ENCODE peak calls at places on chromosomes 1 and 21, in five cellular contexts. One of them, this sample, is unnamed.

GRCh38 chr1:199362996-199363395 is 664.5 kb upstream of the NR5A2 start:
- DNase-seq in naive thymus-derived CD4-positive, alpha-beta T cell: no peak
- DNase-seq in HFF-Myc: no peak
- DNase-seq in AG04450: no peak
- DNase-seq in astrocyte of the spinal cord: no peak
- DNase-seq in this sample: no peak

GRCh38 chr1:227356582-227357228 is 38.4 kb upstream of the CDC42BPA start:
- DNase-seq in naive thymus-derived CD4-positive, alpha-beta T cell: no peak
- DNase-seq in HFF-Myc: no peak
- DNase-seq in astrocyte of the spinal cord: no peak
- DNase-seq in AG04450: no peak
- DNase-seq in this sample: no peak

GRCh38 chr21:45266518-45267389 is 20.9 kb downstream of the POFUT2 start:
- DNase-seq in astrocyte of the spinal cord: peak; percentile 30
- DNase-seq in AG04450: no peak
- DNase-seq in HFF-Myc: no peak
- DNase-seq in naive thymus-derived CD4-positive, alpha-beta T cell: peak; percentile 34
- DNase-seq in this sample: no peak

GRCh38 chr21:39712976-39713375 is 32.0 kb upstream of the IGSF5 start:
- DNase-seq in astrocyte of the spinal cord: no peak
- DNase-seq in naive thymus-derived CD4-positive, alpha-beta T cell: no peak
- DNase-seq in HFF-Myc: no peak
- DNase-seq in AG04450: no peak
- DNase-seq in this sample: no peak

GRCh38 chr1:26237230-26237966 is 3.4 kb downstream of the CEP85 start:
- DNase-seq in AG04450: no peak
- DNase-seq in HFF-Myc: no peak
- DNase-seq in astrocyte of the spinal cord: peak; percentile 58
- DNase-seq in naive thymus-derived CD4-positive, alpha-beta T cell: no peak
- DNase-seq in this sample: no peak

GRCh38 chr1:179310271-179310670 is 16.7 kb downstream of the SOAT1 start:
- DNase-seq in naive thymus-derived CD4-positive, alpha-beta T cell: no peak
- DNase-seq in AG04450: peak; percentile 44
- DNase-seq in astrocyte of the spinal cord: peak; percentile 63
- DNase-seq in HFF-Myc: no peak
- DNase-seq in this sample: no peak

GRCh38 chr21:14630556-14631069 is 84.5 kb upstream of the SAMSN1 start:
- DNase-seq in HFF-Myc: no peak
- DNase-seq in AG04450: no peak
- DNase-seq in astrocyte of the spinal cord: no peak
- DNase-seq in naive thymus-derived CD4-positive, alpha-beta T cell: no peak
- DNase-seq in this sample: no peak

GRCh38 chr1:152436593-152437338 is 22.7 kb upstream of the CRNN start:
- DNase-seq in AG04450: no peak
- DNase-seq in naive thymus-derived CD4-positive, alpha-beta T cell: no peak
- DNase-seq in HFF-Myc: no peak
- DNase-seq in astrocyte of the spinal cord: no peak
- DNase-seq in this sample: no peak

GRCh38 chr1:245232936-245233335 is 78.2 kb downstream of the KIF26B start:
- DNase-seq in AG04450: no peak
- DNase-seq in astrocyte of the spinal cord: no peak
- DNase-seq in HFF-Myc: no peak
- DNase-seq in naive thymus-derived CD4-positive, alpha-beta T cell: no peak
- DNase-seq in this sample: no peak

GRCh38 chr1:221166559-221167318 is 287.5 kb downstream of the HLX start:
- DNase-seq in AG04450: no peak
- DNase-seq in astrocyte of the spinal cord: no peak
- DNase-seq in naive thymus-derived CD4-positive, alpha-beta T cell: no peak
- DNase-seq in HFF-Myc: no peak
- DNase-seq in this sample: no peak

GRCh38 chr1:214377886-214378285 is 96.9 kb downstream of the SMYD2 start:
- DNase-seq in astrocyte of the spinal cord: peak; percentile 47
- DNase-seq in HFF-Myc: peak; percentile 20
- DNase-seq in AG04450: peak; percentile 43
- DNase-seq in naive thymus-derived CD4-positive, alpha-beta T cell: no peak
- DNase-seq in this sample: no peak

GRCh38 chr1:2322065-2322571 is 69.2 kb downstream of the MORN1 start:
- DNase-seq in HFF-Myc: no peak
- DNase-seq in astrocyte of the spinal cord: peak; percentile 95
- DNase-seq in AG04450: peak; percentile 56
- DNase-seq in naive thymus-derived CD4-positive, alpha-beta T cell: no peak
- DNase-seq in this sample: peak; percentile 92

GRCh38 chr21:45138199-45139002 is 64.0 kb downstream of the ADARB1 start:
- DNase-seq in naive thymus-derived CD4-positive, alpha-beta T cell: peak; percentile 40
- DNase-seq in HFF-Myc: peak; percentile 31
- DNase-seq in astrocyte of the spinal cord: peak; percentile 58
- DNase-seq in AG04450: no peak
- DNase-seq in this sample: peak; percentile 43

GRCh38 chr1:154739654-154740053 is 130.4 kb downstream of the KCNN3 start:
- DNase-seq in naive thymus-derived CD4-positive, alpha-beta T cell: no peak
- DNase-seq in astrocyte of the spinal cord: no peak
- DNase-seq in AG04450: no peak
- DNase-seq in HFF-Myc: no peak
- DNase-seq in this sample: no peak

GRCh38 chr1:210358511-210359148 is 29.9 kb downstream of the HHAT start:
- DNase-seq in HFF-Myc: no peak
- DNase-seq in astrocyte of the spinal cord: no peak
- DNase-seq in AG04450: no peak
- DNase-seq in naive thymus-derived CD4-positive, alpha-beta T cell: no peak
- DNase-seq in this sample: no peak

GRCh38 chr1:31849653-31850052 is 33.8 kb upstream of the SPOCD1 start:
- DNase-seq in naive thymus-derived CD4-positive, alpha-beta T cell: no peak
- DNase-seq in astrocyte of the spinal cord: no peak
- DNase-seq in HFF-Myc: no peak
- DNase-seq in AG04450: no peak
- DNase-seq in this sample: no peak

GRCh38 chr1:68495532-68495931 is 1.4 kb downstream of the DEPDC1 start:
- DNase-seq in naive thymus-derived CD4-positive, alpha-beta T cell: no peak
- DNase-seq in AG04450: no peak
- DNase-seq in astrocyte of the spinal cord: no peak
- DNase-seq in HFF-Myc: no peak
- DNase-seq in this sample: no peak

GRCh38 chr1:235138821-235139220 is 10.2 kb upstream of the TOMM20 start:
- DNase-seq in naive thymus-derived CD4-positive, alpha-beta T cell: no peak
- DNase-seq in AG04450: no peak
- DNase-seq in astrocyte of the spinal cord: no peak
- DNase-seq in HFF-Myc: no peak
- DNase-seq in this sample: no peak

GRCh38 chr1:206658264-206658980 is 23.1 kb downstream of the DYRK3 start:
- DNase-seq in astrocyte of the spinal cord: peak; percentile 27
- DNase-seq in naive thymus-derived CD4-positive, alpha-beta T cell: peak; percentile 19
- DNase-seq in AG04450: no peak
- DNase-seq in HFF-Myc: no peak
- DNase-seq in this sample: no peak

GRCh38 chr1:914253-914890 is 9.4 kb upstream of the SAMD11 start:
- DNase-seq in AG04450: no peak
- DNase-seq in naive thymus-derived CD4-positive, alpha-beta T cell: no peak
- DNase-seq in astrocyte of the spinal cord: no peak
- DNase-seq in HFF-Myc: no peak
- DNase-seq in this sample: no peak

GRCh38 chr1:168693872-168694238 is 35.2 kb downstream of the DPT start:
- DNase-seq in naive thymus-derived CD4-positive, alpha-beta T cell: no peak
- DNase-seq in astrocyte of the spinal cord: no peak
- DNase-seq in HFF-Myc: no peak
- DNase-seq in AG04450: no peak
- DNase-seq in this sample: no peak

GRCh38 chr1:160883586-160883985 is 1.4 kb downstream of the ITLN1 start:
- DNase-seq in HFF-Myc: no peak
- DNase-seq in naive thymus-derived CD4-positive, alpha-beta T cell: no peak
- DNase-seq in astrocyte of the spinal cord: no peak
- DNase-seq in AG04450: no peak
- DNase-seq in this sample: no peak

GRCh38 chr21:34916446-34916845 is 132.7 kb downstream of the RUNX1 start:
- DNase-seq in HFF-Myc: peak; percentile 91
- DNase-seq in astrocyte of the spinal cord: no peak
- DNase-seq in naive thymus-derived CD4-positive, alpha-beta T cell: no peak
- DNase-seq in AG04450: peak; percentile 38
- DNase-seq in this sample: no peak

GRCh38 chr1:163821679-163822078 is 499.9 kb downstream of the NUF2 start:
- DNase-seq in AG04450: no peak
- DNase-seq in naive thymus-derived CD4-positive, alpha-beta T cell: no peak
- DNase-seq in astrocyte of the spinal cord: no peak
- DNase-seq in HFF-Myc: no peak
- DNase-seq in this sample: no peak

GRCh38 chr1:112515311-112516009 is 6.7 kb downstream of the WNT2B start:
- DNase-seq in AG04450: no peak
- DNase-seq in astrocyte of the spinal cord: peak; percentile 69
- DNase-seq in HFF-Myc: no peak
- DNase-seq in naive thymus-derived CD4-positive, alpha-beta T cell: no peak
- DNase-seq in this sample: no peak

GRCh38 chr1:226100436-226101347 is 38.2 kb downstream of the H3-3A start:
- DNase-seq in AG04450: no peak
- DNase-seq in astrocyte of the spinal cord: no peak
- DNase-seq in naive thymus-derived CD4-positive, alpha-beta T cell: no peak
- DNase-seq in HFF-Myc: no peak
- DNase-seq in this sample: peak; percentile 54

GRCh38 chr1:101235696-101236545 is 898 bp upstream of the S1PR1 start:
- DNase-seq in astrocyte of the spinal cord: peak; percentile 29
- DNase-seq in naive thymus-derived CD4-positive, alpha-beta T cell: no peak
- DNase-seq in AG04450: no peak
- DNase-seq in HFF-Myc: no peak
- DNase-seq in this sample: peak; percentile 41

GRCh38 chr1:229430761-229431269 is 3.1 kb downstream of the ACTA1 start:
- DNase-seq in AG04450: no peak
- DNase-seq in HFF-Myc: no peak
- DNase-seq in naive thymus-derived CD4-positive, alpha-beta T cell: no peak
- DNase-seq in astrocyte of the spinal cord: peak; percentile 53
- DNase-seq in this sample: peak; percentile 43

GRCh38 chr1:226526801-226527595 is 21.6 kb upstream of the STUM start:
- DNase-seq in naive thymus-derived CD4-positive, alpha-beta T cell: no peak
- DNase-seq in HFF-Myc: no peak
- DNase-seq in AG04450: no peak
- DNase-seq in astrocyte of the spinal cord: no peak
- DNase-seq in this sample: no peak

DNA sequence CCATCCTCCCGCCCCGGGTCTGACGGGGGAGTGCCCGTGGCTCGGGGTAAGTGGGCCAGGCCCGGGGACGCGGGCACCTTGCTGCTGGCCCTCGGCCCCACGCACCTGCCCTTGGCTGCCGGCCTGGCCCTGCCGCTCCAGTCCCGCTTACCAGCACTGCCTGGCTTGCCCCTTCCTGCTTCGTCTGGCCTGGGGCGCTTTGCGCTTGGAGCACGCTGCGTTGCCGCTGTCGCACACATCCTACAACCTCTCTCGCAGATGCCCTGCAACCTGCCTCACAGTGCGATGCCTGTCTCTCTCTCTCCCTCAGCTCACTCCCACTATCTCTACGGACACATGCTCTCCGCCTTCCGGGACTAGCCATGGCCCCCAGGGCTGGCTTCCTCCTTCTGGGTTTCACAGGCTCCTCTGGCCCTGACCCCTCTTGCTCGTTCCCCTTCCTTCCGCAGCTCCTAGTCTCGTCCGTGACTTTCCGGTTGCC is 9.7 kb downstream of the MYOG start:
- DNase-seq in naive thymus-derived CD4-positive, alpha-beta T cell: no peak
- DNase-seq in AG04450: no peak
- DNase-seq in astrocyte of the spinal cord: no peak
- DNase-seq in HFF-Myc: no peak
- DNase-seq in this sample: no peak
- H3K4me3 ChIP-seq in naive thymus-derived CD4-positive, alpha-beta T cell: no peak overlapping the region
- H3K4me3 ChIP-seq in AG04450: no peak overlapping the region
- H3K4me3 ChIP-seq in astrocyte of the spinal cord: no peak overlapping the region
- H3K4me3 ChIP-seq in HFF-Myc: no peak overlapping the region
- H3K4me3 ChIP-seq in this sample: no peak overlapping the region

DNA sequence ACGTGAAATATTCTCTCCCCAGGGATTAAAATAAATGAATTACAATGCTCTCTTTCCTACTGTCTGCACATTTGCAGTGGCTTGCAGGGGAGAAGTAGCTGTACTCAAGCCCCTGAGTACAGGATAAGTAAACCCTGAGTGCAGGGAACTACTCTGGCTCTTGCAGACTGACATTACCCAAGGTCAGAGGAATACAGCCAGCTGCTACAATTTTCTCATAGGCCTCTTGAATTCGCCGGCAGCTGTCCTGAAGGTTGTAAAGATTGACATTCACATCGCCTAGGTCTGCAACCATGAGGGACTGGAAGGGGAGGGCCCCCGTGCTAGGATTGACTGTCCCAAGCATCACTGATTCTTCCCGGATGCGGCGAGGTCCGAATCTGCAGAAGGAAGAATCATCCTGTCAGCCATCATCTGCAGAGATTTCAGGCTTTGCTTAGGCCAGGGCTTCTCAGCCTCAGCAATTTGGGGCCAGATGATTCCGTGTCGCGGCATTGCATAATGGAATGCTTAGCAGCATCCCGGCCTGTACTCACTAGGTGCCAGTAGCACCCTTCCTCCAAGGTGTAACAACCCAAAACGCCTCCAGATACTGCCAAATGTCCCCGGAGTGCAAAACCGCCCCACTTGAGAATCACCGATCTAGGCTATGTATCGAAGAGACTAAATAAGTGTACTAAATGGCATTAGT is 1.7 kb downstream of the AGMAT start:
- DNase-seq in astrocyte of the spinal cord: no peak
- DNase-seq in naive thymus-derived CD4-positive, alpha-beta T cell: no peak
- DNase-seq in HFF-Myc: no peak
- DNase-seq in AG04450: no peak
- DNase-seq in this sample: no peak
- H3K4me3 ChIP-seq in astrocyte of the spinal cord: no peak overlapping the region
- H3K4me3 ChIP-seq in naive thymus-derived CD4-positive, alpha-beta T cell: no peak overlapping the region
- H3K4me3 ChIP-seq in HFF-Myc: no peak overlapping the region
- H3K4me3 ChIP-seq in AG04450: no peak overlapping the region
- H3K4me3 ChIP-seq in this sample: no peak overlapping the region

GRCh38 chr1:113858418-113858817 is 13.1 kb downstream of the PTPN22 start:
- DNase-seq in HFF-Myc: no peak
- DNase-seq in naive thymus-derived CD4-positive, alpha-beta T cell: no peak
- DNase-seq in AG04450: no peak
- DNase-seq in astrocyte of the spinal cord: no peak
- DNase-seq in this sample: no peak
- H3K4me3 ChIP-seq in HFF-Myc: no peak overlapping the region
- H3K4me3 ChIP-seq in naive thymus-derived CD4-positive, alpha-beta T cell: no peak overlapping the region
- H3K4me3 ChIP-seq in AG04450: no peak overlapping the region
- H3K4me3 ChIP-seq in astrocyte of the spinal cord: no peak overlapping the region
- H3K4me3 ChIP-seq in this sample: no peak overlapping the region

GRCh38 chr1:43067856-43068751 is 104.0 kb downstream of the EBNA1BP2 start:
- DNase-seq in HFF-Myc: no peak
- DNase-seq in AG04450: no peak
- DNase-seq in astrocyte of the spinal cord: no peak
- DNase-seq in naive thymus-derived CD4-positive, alpha-beta T cell: no peak
- DNase-seq in this sample: peak; percentile 57

GRCh38 chr1:43069481-43070050 is 102.5 kb downstream of the EBNA1BP2 start:
- DNase-seq in AG04450: no peak
- DNase-seq in HFF-Myc: no peak
- DNase-seq in astrocyte of the spinal cord: peak; percentile 34
- DNase-seq in naive thymus-derived CD4-positive, alpha-beta T cell: no peak
- DNase-seq in this sample: peak; percentile 63

GRCh38 chr1:43067233-43067745 is 104.8 kb downstream of the EBNA1BP2 start:
- DNase-seq in naive thymus-derived CD4-positive, alpha-beta T cell: no peak
- DNase-seq in HFF-Myc: no peak
- DNase-seq in AG04450: no peak
- DNase-seq in astrocyte of the spinal cord: no peak
- DNase-seq in this sample: no peak

GRCh38 chr1:43071241-43071640 is 100.8 kb downstream of the EBNA1BP2 start:
- DNase-seq in naive thymus-derived CD4-positive, alpha-beta T cell: no peak
- DNase-seq in HFF-Myc: no peak
- DNase-seq in AG04450: no peak
- DNase-seq in astrocyte of the spinal cord: no peak
- DNase-seq in this sample: no peak

GRCh38 chr1:43068911-43069310 is 103.2 kb downstream of the EBNA1BP2 start:
- DNase-seq in naive thymus-derived CD4-positive, alpha-beta T cell: no peak
- DNase-seq in HFF-Myc: no peak
- DNase-seq in astrocyte of the spinal cord: no peak
- DNase-seq in AG04450: no peak
- DNase-seq in this sample: no peak
- H3K4me3 ChIP-seq in naive thymus-derived CD4-positive, alpha-beta T cell: no peak overlapping the region
- H3K4me3 ChIP-seq in HFF-Myc: no peak overlapping the region
- H3K4me3 ChIP-seq in astrocyte of the spinal cord: no peak overlapping the region
- H3K4me3 ChIP-seq in AG04450: no peak overlapping the region
- H3K4me3 ChIP-seq in this sample: no peak overlapping the region

GRCh38 chr1:47983677-47984076 is 13.5 kb downstream of the TRABD2B start:
- DNase-seq in naive thymus-derived CD4-positive, alpha-beta T cell: no peak
- DNase-seq in astrocyte of the spinal cord: no peak
- DNase-seq in HFF-Myc: no peak
- DNase-seq in AG04450: no peak
- DNase-seq in this sample: no peak
- H3K4me3 ChIP-seq in naive thymus-derived CD4-positive, alpha-beta T cell: no peak overlapping the region
- H3K4me3 ChIP-seq in astrocyte of the spinal cord: no peak overlapping the region
- H3K4me3 ChIP-seq in HFF-Myc: no peak overlapping the region
- H3K4me3 ChIP-seq in AG04450: no peak overlapping the region
- H3K4me3 ChIP-seq in this sample: no peak overlapping the region